ENCODE peak calls at places on chromosomes 5 and 9, in six cellular contexts. Y is OCI-LY7; Z is psoas muscle; Q is CD8-positive, alpha-beta T cell; M is fibroblast of lung; R is mesenchymal stem cell. U is an unnamed sample.

GRCh38 chr5:88677502-88677901 is 205.5 kb downstream of the MEF2C start:
- DNase-seq in Y (no peak), Z (no peak), Q (no peak), M (peak; percentile 47), R (no peak), U (no peak)

GRCh38 chr9:124964056-124964455 is 23.2 kb upstream of the GOLGA1 start:
- DNase-seq in Y (no peak), Z (no peak), Q (no peak), M (no peak), R (no peak), U (no peak)

GRCh38 chr5:71907589-71908145 is 188.6 kb downstream of the CARTPT start:
- DNase-seq in Y (no peak), Z (no peak), Q (no peak), M (no peak), R (no peak), U (no peak)

GRCh38 chr9:91196103-91196761 is 165.5 kb downstream of the AUH start:
- DNase-seq in Y (no peak), Z (no peak), Q (no peak), M (no peak), R (no peak), U (no peak)

GRCh38 chr9:27471789-27472585 is 52.1 kb upstream of the IFNK start:
- DNase-seq in Y (no peak), Z (peak; percentile 62), Q (no peak), M (peak; percentile 26), R (no peak), U (no peak)

GRCh38 chr9:123614503-123615258 is 258.7 kb downstream of the CRB2 start:
- DNase-seq in Y (peak; percentile 5), Z (no peak), Q (no peak), M (no peak), R (peak; percentile 25), U (no peak)

GRCh38 chr9:91896513-91897121 is 53.4 kb downstream of the ROR2 start:
- DNase-seq in Y (no peak), Z (no peak), Q (no peak), M (peak; percentile 82), R (peak; percentile 42), U (no peak)

GRCh38 chr5:173454381-173454763 is 126.2 kb upstream of the STC2 start:
- DNase-seq in Y (no peak), Z (no peak), Q (no peak), M (peak; percentile 68), R (peak; percentile 98), U (no peak)

GRCh38 chr5:1010181-1010510 is 1.5 kb downstream of the NKD2 start:
- DNase-seq in Y (no peak), Z (no peak), Q (no peak), M (no peak), R (no peak), U (peak; percentile 43)

GRCh38 chr9:129145841-129146292 is 32.2 kb downstream of the IER5L start:
- DNase-seq in Y (no peak), Z (peak; percentile 80), Q (no peak), M (peak; percentile 97), R (peak; percentile 90), U (no peak)

GRCh38 chr5:38420691-38421395 is 135.6 kb downstream of the LIFR start:
- DNase-seq in Y (peak; percentile 36), Z (no peak), Q (no peak), M (peak; percentile 50), R (peak; percentile 75), U (peak; percentile 55)

GRCh38 chr5:149860801-149861322 is 83.7 kb downstream of the PDE6A start:
- DNase-seq in Y (peak; percentile 78), Z (no peak), Q (no peak), M (peak; percentile 44), R (no peak), U (no peak)

GRCh38 chr5:90911169-90911568 is 352.6 kb downstream of the ADGRV1 start:
- DNase-seq in Y (no peak), Z (no peak), Q (no peak), M (no peak), R (peak; percentile 51), U (no peak)

GRCh38 chr9:114837923-114838322 is 32.1 kb upstream of the TNFSF15 start:
- DNase-seq in Y (no peak), Z (no peak), Q (no peak), M (peak; percentile 23), R (peak; percentile 32), U (no peak)

GRCh38 chr9:100104314-100104713 is 5.3 kb downstream of the INVS start:
- DNase-seq in Y (no peak), Z (no peak), Q (no peak), M (peak; percentile 82), R (no peak), U (no peak)

GRCh38 chr5:42666821-42667325 is 89.7 kb upstream of the CCDC152 start:
- DNase-seq in Y (no peak), Z (no peak), Q (no peak), M (no peak), R (no peak), U (no peak)

GRCh38 chr9:90007516-90008430 is 403.0 kb downstream of the GADD45G start:
- DNase-seq in Y (no peak), Z (no peak), Q (no peak), M (peak; percentile 94), R (peak; percentile 96), U (no peak)

GRCh38 chr9:131228988-131229387 is 47.3 kb downstream of the FAM78A start:
- DNase-seq in Y (no peak), Z (no peak), Q (no peak), M (peak; percentile 79), R (peak; percentile 17), U (no peak)

GRCh38 chr9:38401994-38402393 is 9.5 kb downstream of the ALDH1B1 start:
- DNase-seq in Y (no peak), Z (no peak), Q (no peak), M (no peak), R (no peak), U (no peak)

GRCh38 chr5:6201626-6202025 is 176.7 kb downstream of the MED10 start:
- DNase-seq in Y (no peak), Z (no peak), Q (no peak), M (peak; percentile 3), R (no peak), U (no peak)

GRCh38 chr5:1768283-1769000 is 31.2 kb downstream of the MRPL36 start:
- DNase-seq in Y (no peak), Z (no peak), Q (no peak), M (no peak), R (no peak), U (no peak)

DNA sequence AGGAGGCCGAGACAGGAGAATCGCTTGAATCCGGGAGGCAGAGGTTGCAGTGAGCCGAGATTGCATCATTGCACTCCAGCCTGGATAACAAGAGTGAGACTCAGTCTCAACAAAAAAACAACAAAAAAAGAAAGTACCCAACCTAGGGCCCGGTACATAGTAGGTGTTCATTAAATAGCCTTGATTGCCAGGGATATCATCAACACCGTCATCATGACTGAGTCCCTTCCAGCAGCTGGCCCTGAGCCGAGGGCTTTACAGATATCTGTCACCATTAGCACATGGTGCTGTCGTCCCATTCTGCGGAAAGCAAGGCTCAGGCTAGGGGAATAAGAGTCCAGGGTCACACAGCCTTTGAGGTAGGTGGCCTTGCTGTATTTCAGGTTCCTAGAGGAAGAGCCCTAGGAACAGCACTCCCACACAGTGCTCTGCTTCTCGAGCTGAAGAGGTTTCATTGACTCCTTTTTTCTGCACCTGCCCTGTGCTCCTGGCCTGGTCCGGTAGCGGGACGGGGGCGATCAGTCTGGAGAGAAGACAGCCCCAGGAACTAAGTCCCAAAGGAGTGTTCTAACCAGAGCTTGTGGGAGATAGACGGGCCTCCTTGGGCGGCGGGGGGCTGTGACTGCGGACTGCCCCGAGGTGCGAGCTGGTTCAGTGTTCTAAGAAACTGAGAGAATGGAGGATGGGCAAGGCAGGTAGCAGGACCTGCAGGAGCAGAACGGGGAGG is 48.2 kb downstream of the CXXC5 start:
- DNase-seq in Y (no peak), Z (no peak), Q (peak; percentile 8), M (no peak), R (no peak), U (no peak)
- H3K4me1 ChIP-seq in Y (peaks cover 23% of the 10 kb centered on the region), Z (peaks cover 43% of the 10 kb centered on the region), Q (peaks cover 30% of the 10 kb centered on the region), M (peaks cover 18% of the 10 kb centered on the region), R (peaks cover 71% of the 10 kb centered on the region), U (peaks cover 40% of the 10 kb centered on the region)

GRCh38 chr5:141876628-141877477 is 1.4 kb downstream of the PCDH1 start:
- DNase-seq in Y (no peak), Z (no peak), Q (no peak), M (no peak), R (peak; percentile 10), U (no peak)
- H3K27ac ChIP-seq in Y (no peak overlapping the region), Z (peak overlapping the region; percentile 21), Q (no peak overlapping the region), M (no peak overlapping the region), R (no peak overlapping the region), U (peak overlapping the region; percentile 74)

DNA sequence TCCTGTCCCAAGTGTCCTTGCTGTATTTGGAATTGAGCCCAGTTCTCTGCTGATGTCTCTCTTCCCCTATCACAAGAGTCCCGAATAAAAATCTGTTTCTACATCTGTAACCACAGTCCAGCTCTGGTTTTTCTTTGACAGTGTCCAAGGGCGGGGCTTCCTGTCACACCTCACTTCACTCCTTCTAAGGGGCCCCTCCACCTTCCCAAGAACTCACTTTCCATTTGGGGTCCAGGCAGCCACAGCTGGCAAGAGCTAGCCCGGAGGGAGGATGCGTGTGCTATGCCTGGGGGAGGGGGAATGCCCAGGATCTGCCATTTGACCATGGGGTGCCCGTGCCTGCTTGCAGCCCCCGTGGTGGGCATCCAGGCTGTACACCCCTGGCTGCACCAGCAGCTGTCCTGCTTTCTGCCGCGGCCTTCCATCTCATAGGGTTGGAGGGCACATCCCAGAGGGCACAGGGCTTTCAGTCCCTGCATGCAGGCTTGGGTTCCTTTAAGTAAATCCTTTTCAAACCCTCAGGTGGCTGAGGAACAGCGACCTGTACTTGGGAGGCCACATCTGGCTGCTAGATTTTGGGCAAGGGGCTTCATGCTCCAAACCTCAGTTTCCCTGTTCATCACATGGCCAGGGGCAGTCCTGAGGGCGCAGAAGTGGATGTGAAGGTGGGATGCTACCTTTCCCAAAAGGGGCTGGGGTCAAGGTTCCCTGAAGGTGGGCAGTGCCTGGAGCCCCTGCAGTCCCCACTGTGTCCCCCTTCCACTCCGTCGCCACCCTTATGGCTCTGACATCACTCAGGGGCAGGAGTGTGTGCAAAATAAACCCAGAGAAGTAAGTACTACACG is 2.3 kb upstream of the CARD19 start:
- DNase-seq in Y (peak; percentile 74), Z (peak; percentile 52), Q (no peak), M (no peak), R (no peak), U (peak; percentile 65)
- H3K4me1 ChIP-seq in Y (peaks cover 64% of the 10 kb centered on the region), Z (peaks cover 20% of the 10 kb centered on the region), Q (peaks cover 47% of the 10 kb centered on the region), M (peaks cover 20% of the 10 kb centered on the region), R (peaks cover 41% of the 10 kb centered on the region), U (peaks cover 34% of the 10 kb centered on the region)

DNA sequence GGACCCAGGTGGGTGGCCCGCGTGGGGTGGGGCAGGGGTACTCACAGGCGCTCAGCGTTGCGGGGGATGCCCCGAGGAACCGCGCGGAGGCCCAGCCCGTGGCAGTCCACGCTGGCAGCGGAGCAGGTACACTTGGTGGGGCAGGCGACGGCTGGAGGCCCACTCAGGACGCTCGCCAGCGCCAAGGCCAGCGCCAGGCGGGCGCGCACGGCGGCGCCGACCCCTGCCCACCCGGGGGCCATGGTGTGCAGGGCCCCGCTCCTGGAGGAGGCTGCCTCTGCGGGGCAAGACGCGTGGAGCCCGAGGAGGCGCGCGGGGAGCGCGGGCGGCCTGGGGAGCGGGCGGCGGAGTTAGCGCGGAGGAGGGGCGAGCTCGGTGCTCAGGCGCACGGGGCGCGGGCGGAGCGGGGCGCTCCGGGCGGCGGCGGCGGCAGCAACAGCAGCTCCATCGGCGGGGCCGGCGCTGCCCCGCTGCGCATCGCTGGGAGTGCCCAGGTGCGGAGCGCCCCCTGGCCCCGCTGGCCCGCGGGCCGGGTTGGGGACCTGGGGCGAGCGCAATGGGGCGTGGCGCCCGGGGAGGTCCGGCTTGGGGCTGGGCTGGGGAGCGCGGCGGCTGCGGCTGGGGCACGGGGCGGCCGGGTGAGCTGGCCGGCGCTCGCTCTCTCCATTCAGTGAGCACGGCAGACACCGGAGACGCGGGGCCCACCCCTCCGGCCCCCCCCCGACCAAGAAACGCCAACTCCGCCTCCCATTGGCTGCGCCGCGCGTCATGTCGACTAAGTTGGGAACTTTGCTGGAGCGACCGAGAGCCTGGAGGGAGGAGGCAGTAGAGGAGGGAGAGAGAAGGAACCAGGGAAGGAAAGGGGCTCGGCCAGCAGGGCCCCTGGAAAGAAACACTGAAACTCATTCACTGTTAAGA is at the start of gene SLIT3:
- DNase-seq in Y (no peak), Z (peak; percentile 78), Q (no peak), M (peak; percentile 88), R (peak; percentile 47), U (peak; percentile 78)
- H3K27ac ChIP-seq in Y (no peak within 1 kb of the TSS), Z (no peak within 1 kb of the TSS), Q (no peak within 1 kb of the TSS), M (no peak within 1 kb of the TSS), R (no peak within 1 kb of the TSS), U (peak within 1 kb of the TSS; percentile 91)

U was measured in tibial artery.